ENCODE peak calls at places on chromosomes 16 and 17, in seven cellular contexts. K, Q, M, O, U, C and P are unnamed samples.

GRCh38 chr16:57677622-57678369 is 9.7 kb downstream of the ADGRG3 start:
- DNase-seq in U (no peak), K (no peak), M (no peak), O (no peak), C (peak; percentile 64), Q (no peak), P (peak; percentile 56)

GRCh38 chr17:40564883-40565744 is at the start of gene CCR7:
- DNase-seq in C (no peak), Q (no peak), U (no peak), O (no peak), M (no peak), K (peak; percentile 45), P (no peak)

GRCh38 chr17:50056217-50056960 is 479 bp downstream of the ITGA3 start:
- DNase-seq in K (peak; percentile 86), O (peak; percentile 78), M (peak; percentile 65), U (peak; percentile 80), C (peak; percentile 67), Q (peak; percentile 46), P (peak; percentile 84)

GRCh38 chr17:43940630-43941029 is 1.6 kb downstream of the PPY start:
- DNase-seq in K (no peak), U (no peak), C (peak; percentile 60), M (peak; percentile 27), Q (no peak), O (peak; percentile 24), P (no peak)

GRCh38 chr16:24216961-24217360 is 39.2 kb upstream of the CACNG3 start:
- DNase-seq in K (no peak), Q (no peak), U (no peak), O (no peak), C (no peak), M (no peak), P (no peak)

GRCh38 chr16:10871157-10871991 is 5.6 kb upstream of the CIITA start:
- DNase-seq in C (peak; percentile 79), Q (peak; percentile 43), K (peak; percentile 85), O (peak; percentile 23), U (peak; percentile 83), M (peak; percentile 61), P (peak; percentile 65)

GRCh38 chr17:47685556-47686275 is 8.2 kb upstream of the TBKBP1 start:
- DNase-seq in Q (no peak), C (no peak), O (no peak), M (no peak), K (no peak), U (no peak), P (no peak)

GRCh38 chr16:23570992-23571632 is 13.6 kb downstream of the UBFD1 start:
- DNase-seq in K (no peak), C (no peak), M (no peak), O (no peak), U (peak; percentile 51), Q (peak; percentile 26), P (no peak)

GRCh38 chr17:65487161-65487560 is 74.3 kb downstream of the AXIN2 start:
- DNase-seq in O (no peak), M (no peak), C (no peak), U (no peak), Q (no peak), K (no peak), P (peak; percentile 26)

GRCh38 chr16:56257260-56257659 is 66.0 kb downstream of the GNAO1 start:
- DNase-seq in Q (peak; percentile 40), M (peak; percentile 8), O (no peak), U (no peak), C (no peak), K (no peak), P (peak; percentile 97)

GRCh38 chr17:77285594-77286390 is 145.0 kb downstream of the SEC14L1 start:
- DNase-seq in O (no peak), M (peak; percentile 86), C (peak; percentile 97), K (peak; percentile 94), U (peak; percentile 92), Q (peak; percentile 63), P (peak; percentile 78)

GRCh38 chr17:17179371-17179827 is 26.7 kb downstream of the PLD6 start:
- DNase-seq in M (no peak), O (no peak), Q (no peak), U (no peak), K (no peak), C (no peak), P (no peak)

GRCh38 chr17:74078363-74078762 is 125.1 kb upstream of the RPL38 start:
- DNase-seq in O (no peak), M (no peak), C (no peak), K (no peak), U (no peak), Q (no peak), P (no peak)

GRCh38 chr17:28571255-28572122 is at the start of gene PIGS:
- DNase-seq in U (peak; percentile 98), O (peak; percentile 95), K (peak; percentile 98), Q (peak; percentile 93), C (peak; percentile 88), M (peak; percentile 87), P (peak; percentile 97)

GRCh38 chr17:17416400-17417360 is 60.1 kb upstream of the MED9 start:
- DNase-seq in U (peak; percentile 60), C (peak; percentile 93), K (peak; percentile 75), O (no peak), Q (no peak), M (peak; percentile 68), P (peak; percentile 42)

GRCh38 chr17:79937435-79937870 is 98.2 kb upstream of the CBX4 start:
- DNase-seq in U (no peak), Q (no peak), M (no peak), C (no peak), K (no peak), O (no peak), P (no peak)

GRCh38 chr17:78346605-78347250 is 13.1 kb downstream of the SOCS3 start:
- DNase-seq in C (peak; percentile 60), O (no peak), K (no peak), M (no peak), U (no peak), Q (no peak), P (no peak)

GRCh38 chr16:89710709-89711564 is 9.4 kb upstream of the SPATA2L start:
- DNase-seq in K (no peak), O (no peak), C (no peak), Q (no peak), U (peak; percentile 48), M (no peak), P (no peak)

DNA sequence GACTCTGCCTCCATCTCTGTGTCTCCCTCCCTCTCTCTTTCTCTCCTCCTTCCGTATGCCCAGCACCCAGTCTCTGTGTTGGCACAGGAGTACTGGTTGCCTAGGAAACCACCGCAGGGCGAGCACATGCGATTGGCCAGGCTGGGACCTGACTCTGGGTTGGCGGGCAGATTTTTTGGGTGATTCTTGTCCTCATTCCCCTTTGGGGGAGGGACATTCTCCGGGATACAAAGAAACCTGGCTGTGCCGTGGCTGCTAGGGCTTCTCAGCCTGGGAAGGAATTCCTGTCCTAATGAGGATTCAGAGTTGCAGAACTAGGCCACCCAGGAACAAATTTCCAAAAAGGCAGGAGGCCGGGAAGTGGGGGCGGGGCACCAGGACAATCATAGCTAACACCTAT is 168.9 kb downstream of the SHISA9 start:
- DNase-seq in K (no peak), M (no peak), O (no peak), Q (no peak), U (no peak), C (no peak), P (no peak)
- H3K36me3 ChIP-seq in K (no peaks in the 10 kb centered on the region), M (no peaks in the 10 kb centered on the region), O (no peaks in the 10 kb centered on the region), Q (no peaks in the 10 kb centered on the region), U (no peaks in the 10 kb centered on the region), C (no peaks in the 10 kb centered on the region), P (no peaks in the 10 kb centered on the region)

GRCh38 chr16:8818499-8819270 is 21.0 kb downstream of the PMM2 start:
- DNase-seq in M (peak; percentile 8), Q (no peak), O (no peak), U (no peak), C (no peak), K (no peak), P (no peak)

GRCh38 chr16:8812162-8812843 is 14.7 kb downstream of the PMM2 start:
- DNase-seq in O (no peak), K (no peak), M (no peak), U (no peak), C (no peak), Q (no peak), P (no peak)

GRCh38 chr16:8819635-8820034 is 22.0 kb downstream of the PMM2 start:
- DNase-seq in K (no peak), U (no peak), M (no peak), Q (no peak), C (no peak), O (no peak), P (no peak)

GRCh38 chr16:8816967-8817662 is 19.5 kb downstream of the PMM2 start:
- DNase-seq in M (no peak), Q (no peak), C (no peak), K (no peak), O (peak; percentile 11), U (no peak), P (no peak)

DNA sequence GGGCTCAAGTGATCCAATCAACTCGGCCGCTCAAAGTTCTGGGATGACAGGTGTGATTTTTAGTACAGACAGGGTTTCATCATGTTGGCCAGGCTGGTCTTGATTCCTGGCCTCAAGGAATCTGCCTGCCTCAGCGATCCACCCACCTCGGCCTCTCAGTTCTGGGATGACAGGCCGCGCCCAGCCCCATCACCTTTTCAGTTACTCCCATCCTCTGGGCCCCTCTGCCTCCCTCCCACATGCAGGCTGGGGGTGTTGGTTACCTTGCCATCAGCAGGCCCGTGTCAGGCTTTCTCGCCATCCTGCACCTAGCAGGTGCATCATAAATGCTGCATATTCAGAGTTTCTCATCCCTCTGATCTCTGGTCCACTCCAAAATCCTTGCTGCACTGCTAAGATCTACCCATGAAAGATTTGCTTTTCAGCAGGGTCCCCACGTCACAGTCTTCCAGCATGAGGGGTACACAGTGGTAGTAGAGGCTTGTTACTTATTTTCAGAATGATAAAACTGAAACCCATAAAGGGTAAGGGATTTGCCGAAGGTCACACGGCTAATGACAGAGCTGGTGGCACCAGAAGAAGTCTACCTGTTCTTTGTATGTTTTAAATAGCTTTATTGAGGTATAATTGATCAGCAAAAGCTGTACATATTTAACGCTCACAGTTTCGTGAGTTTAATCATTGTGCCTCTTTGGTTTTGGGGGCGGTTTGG is 16.6 kb downstream of the PMM2 start:
- DNase-seq in Q (no peak), C (no peak), K (no peak), U (no peak), O (no peak), M (no peak), P (no peak)
- H3K36me3 ChIP-seq in Q (peaks cover 97% of the 10 kb centered on the region), C (peaks cover 48% of the 10 kb centered on the region), K (peaks cover 83% of the 10 kb centered on the region), U (peaks cover 96% of the 10 kb centered on the region), O (peaks cover 20% of the 10 kb centered on the region), M (peaks cover 30% of the 10 kb centered on the region), P (peaks cover 57% of the 10 kb centered on the region)

GRCh38 chr17:4539025-4539424 is 16.2 kb downstream of the MYBBP1A start:
- DNase-seq in Q (no peak), U (no peak), O (no peak), M (no peak), K (no peak), C (no peak), P (peak; percentile 52)
- H3K36me3 ChIP-seq in Q (peaks cover 55% of the 10 kb centered on the region), U (peaks cover 67% of the 10 kb centered on the region), O (peaks cover 3% of the 10 kb centered on the region), M (peaks cover 21% of the 10 kb centered on the region), K (peaks cover 47% of the 10 kb centered on the region), C (peaks cover 3% of the 10 kb centered on the region), P (peaks cover 57% of the 10 kb centered on the region)

DNA sequence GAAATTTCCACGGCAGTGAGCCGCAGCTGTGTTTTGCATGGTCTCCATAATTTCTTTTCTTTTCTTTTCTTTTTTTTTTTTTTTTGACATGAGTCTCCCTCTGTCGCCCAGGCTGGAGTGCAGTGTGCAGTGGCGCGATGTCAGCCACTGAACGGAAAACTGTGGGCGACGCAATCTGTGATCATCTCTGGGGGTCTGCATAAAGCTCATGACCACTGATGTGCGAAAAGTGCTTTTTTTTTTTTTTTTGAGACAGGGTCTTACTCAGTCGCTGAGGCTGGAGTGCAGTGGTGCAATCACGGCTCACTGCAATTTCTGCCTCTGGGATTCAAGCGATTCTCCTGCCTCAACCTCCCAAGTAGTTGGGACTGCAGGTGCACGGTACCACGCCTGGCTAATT is 117.6 kb downstream of the ABCC6 start:
- DNase-seq in M (no peak), K (no peak), Q (no peak), O (no peak), C (no peak), U (no peak), P (no peak)
- H3K36me3 ChIP-seq in M (peaks cover 37% of the 10 kb centered on the region), K (peaks cover 48% of the 10 kb centered on the region), Q (peaks cover 48% of the 10 kb centered on the region), O (no peaks in the 10 kb centered on the region), C (peaks cover 6% of the 10 kb centered on the region), U (peaks cover 75% of the 10 kb centered on the region), P (peaks cover 9% of the 10 kb centered on the region)